ENCODE peak calls at places on chromosome 18, in seven cellular contexts. V is nucleus accumbens, E is colonic mucosa, U is activated gamma-delta T cell treated with Interleukin-2 at 50 U/mL for 16 hours, B is HCT116, X is T-helper 17 cell, G is occipital lobe. I is an unnamed sample.

GRCh38 chr18:55398858-55399257 is 189.1 kb downstream of the TCF4 start:
- DNase-seq in V (no peak), E (no peak), U (no peak), B (no peak), X (no peak), G (no peak), I (no peak)

GRCh38 chr18:56804395-56804794 is 153.2 kb downstream of the WDR7 start:
- DNase-seq in V (no peak), E (no peak), U (no peak), B (no peak), X (no peak), G (no peak), I (no peak)

GRCh38 chr18:79513381-79514081 is 117.8 kb downstream of the NFATC1 start:
- DNase-seq in V (no peak), E (peak), U (no peak), B (no peak), X (peak), G (no peak), I (peak)

GRCh38 chr18:13615432-13615861 is 110.9 kb downstream of the FAM210A start:
- DNase-seq in V (no peak), E (no peak), U (no peak), B (no peak), X (no peak), G (no peak), I (no peak)

GRCh38 chr18:63970803-63971191 is 916 bp downstream of the SERPINB8 start:
- DNase-seq in V (no peak), E (peak), U (no peak), B (no peak), X (no peak), G (no peak), I (peak)

GRCh38 chr18:40121001-40121400 is 1834.0 kb upstream of the PIK3C3 start:
- DNase-seq in V (no peak), E (no peak), U (no peak), B (no peak), X (no peak), G (no peak), I (no peak)

GRCh38 chr18:63869374-63869773 is 18.1 kb upstream of the SERPINB2 start:
- DNase-seq in V (no peak), E (no peak), U (no peak), B (no peak), X (no peak), G (no peak), I (no peak)

GRCh38 chr18:8779251-8779650 is 73.9 kb downstream of the MTCL1 start:
- DNase-seq in V (no peak), E (no peak), U (no peak), B (no peak), X (no peak), G (no peak), I (no peak)

GRCh38 chr18:54261894-54262293 is 7.4 kb upstream of the POLI start:
- DNase-seq in V (no peak), E (no peak), U (no peak), B (no peak), X (no peak), G (no peak), I (no peak)

GRCh38 chr18:50879302-50880107 is 587 bp downstream of the ME2 start:
- DNase-seq in V (peak), E (peak), U (peak), B (no peak), X (peak), G (peak), I (peak)

GRCh38 chr18:49548266-49548665 is 13.6 kb upstream of the LIPG start:
- DNase-seq in V (no peak), E (no peak), U (no peak), B (peak), X (no peak), G (no peak), I (no peak)

GRCh38 chr18:24397131-24397693 is 412 bp downstream of the OSBPL1A start:
- DNase-seq in V (peak), E (peak), U (no peak), B (peak), X (no peak), G (peak), I (no peak)

GRCh38 chr18:5073026-5073944 is 123.8 kb downstream of the AKAIN1 start:
- DNase-seq in V (no peak), E (no peak), U (no peak), B (peak), X (no peak), G (no peak), I (no peak)

GRCh38 chr18:57806891-57807280 is 3.8 kb upstream of the ATP8B1 start:
- DNase-seq in V (no peak), E (no peak), U (no peak), B (no peak), X (no peak), G (no peak), I (no peak)

GRCh38 chr18:80252136-80252535 is 4.8 kb upstream of the PARD6G start:
- DNase-seq in V (no peak), E (no peak), U (no peak), B (no peak), X (no peak), G (no peak), I (no peak)

GRCh38 chr18:70181015-70181414 is 24.5 kb downstream of the RTTN start:
- DNase-seq in V (no peak), E (no peak), U (no peak), B (peak), X (no peak), G (no peak), I (no peak)

GRCh38 chr18:21991081-21991534 is 178.3 kb upstream of the GATA6 start:
- DNase-seq in V (no peak), E (no peak), U (no peak), B (no peak), X (no peak), G (no peak), I (no peak)

GRCh38 chr18:76817888-76818611 is 4.3 kb upstream of the ZNF236 start:
- DNase-seq in V (no peak), E (no peak), U (no peak), B (no peak), X (no peak), G (no peak), I (no peak)

GRCh38 chr18:50038448-50038847 is 156.5 kb downstream of the MYO5B start:
- DNase-seq in V (no peak), E (no peak), U (no peak), B (no peak), X (no peak), G (no peak), I (no peak)

GRCh38 chr18:79609021-79609461 is 70.6 kb upstream of the CTDP1 start:
- DNase-seq in V (no peak), E (no peak), U (no peak), B (no peak), X (no peak), G (no peak), I (peak)

GRCh38 chr18:22564036-22564435 is 146.3 kb upstream of the CTAGE1 start:
- DNase-seq in V (no peak), E (no peak), U (no peak), B (no peak), X (no peak), G (no peak), I (no peak)

GRCh38 chr18:39414009-39414700 is 1848.6 kb upstream of the CELF4 start:
- DNase-seq in V (no peak), E (no peak), U (no peak), B (peak), X (no peak), G (no peak), I (no peak)

GRCh38 chr18:40380657-40381441 is 1574.2 kb upstream of the PIK3C3 start:
- DNase-seq in V (no peak), E (no peak), U (no peak), B (no peak), X (no peak), G (no peak), I (no peak)

GRCh38 chr18:63307555-63308200 is 11.9 kb downstream of the BCL2 start:
- DNase-seq in V (no peak), E (no peak), U (no peak), B (no peak), X (no peak), G (no peak), I (no peak)

GRCh38 chr18:3886575-3887322 is 436.8 kb downstream of the TGIF1 start:
- DNase-seq in V (no peak), E (no peak), U (no peak), B (no peak), X (no peak), G (no peak), I (no peak)

GRCh38 chr18:58235001-58235436 is 191.0 kb downstream of the NEDD4L start:
- DNase-seq in V (no peak), E (peak), U (no peak), B (no peak), X (no peak), G (no peak), I (no peak)

GRCh38 chr18:58785171-58785805 is 79.4 kb upstream of the ZNF532 start:
- DNase-seq in V (no peak), E (peak), U (no peak), B (peak), X (no peak), G (no peak), I (no peak)

GRCh38 chr18:73942956-73943355 is 204.7 kb downstream of the FBXO15 start:
- DNase-seq in V (no peak), E (no peak), U (no peak), B (no peak), X (no peak), G (no peak), I (no peak)

GRCh38 chr18:70493461-70493860 is 204.6 kb downstream of the SOCS6 start:
- DNase-seq in V (no peak), E (no peak), U (no peak), B (no peak), X (no peak), G (no peak), I (no peak)

GRCh38 chr18:70132999-70133398 is 72.5 kb downstream of the RTTN start:
- DNase-seq in V (no peak), E (no peak), U (no peak), B (no peak), X (no peak), G (no peak), I (no peak)

GRCh38 chr18:51867767-51868166 is 472.2 kb upstream of the DCC start:
- DNase-seq in V (no peak), E (no peak), U (no peak), B (no peak), X (no peak), G (no peak), I (no peak)

GRCh38 chr18:22427797-22428549 is 10.3 kb upstream of the CTAGE1 start:
- DNase-seq in V (no peak), E (no peak), U (no peak), B (no peak), X (no peak), G (no peak), I (no peak)

GRCh38 chr18:35646449-35646848 is 64.9 kb downstream of the GALNT1 start:
- DNase-seq in V (no peak), E (no peak), U (no peak), B (no peak), X (no peak), G (no peak), I (no peak)

I was measured in CD8-positive, alpha-beta memory T cell.